ENCODE peak calls at places on chromosomes 4 and X, in four cellular contexts. B is suprapubic skin, H is tibial nerve, Y is HCT116. U is an unnamed sample.

GRCh38 chr4:82584921-82585320 is 23.1 kb upstream of the TMEM150C start:
- DNase-seq in B (no peak), H (no peak), Y (no peak), U (no peak)

GRCh38 chr4:3519468-3520264 is 12.6 kb downstream of the LRPAP1 start:
- DNase-seq in Y (no peak), B (peak; percentile 40), H (no peak), U (no peak)

GRCh38 chr4:108068422-108068821 is 78.7 kb downstream of the HADH start:
- DNase-seq in H (no peak), B (no peak), Y (no peak), U (no peak)

GRCh38 chr4:188439641-188440311 is 300.5 kb downstream of the TRIML1 start:
- DNase-seq in B (no peak), Y (no peak), H (no peak), U (no peak)

GRCh38 chr4:164384416-164384815 is 369.5 kb upstream of the SMIM31 start:
- DNase-seq in B (no peak), H (no peak), Y (no peak), U (no peak)

GRCh38 chrX:283115-283845 is 2.1 kb downstream of the PLCXD1 start:
- DNase-seq in H (peak; percentile 83), B (peak; percentile 96), Y (peak; percentile 60), U (peak; percentile 94)

GRCh38 chr4:39587881-39588280 is 50.8 kb downstream of the SMIM14 start:
- DNase-seq in H (no peak), Y (no peak), B (no peak), U (no peak)

GRCh38 chr4:26022346-26022891 is 108.4 kb downstream of the SMIM20 start:
- DNase-seq in H (no peak), B (no peak), Y (no peak), U (no peak)

GRCh38 chr4:76197971-76198410 is 15.6 kb downstream of the SCARB2 start:
- DNase-seq in B (no peak), Y (no peak), H (no peak), U (peak; percentile 48)

GRCh38 chrX:41085105-41085882 is at the start of gene USP9X:
- DNase-seq in Y (peak; percentile 54), H (peak; percentile 76), B (peak; percentile 95), U (peak; percentile 91)
- TF ChIP-seq POLR2A in Y (peak; percentile 33), H (peak; percentile 50), B (peak; percentile 47), U (peak; percentile 57)

GRCh38 chr4:147076728-147077127 is 131.1 kb upstream of the TTC29 start:
- DNase-seq in B (no peak), H (no peak), Y (no peak), U (no peak)

GRCh38 chr4:147076179-147076578 is 130.5 kb upstream of the TTC29 start:
- DNase-seq in B (no peak), H (no peak), Y (no peak), U (no peak)

GRCh38 chr4:147084861-147085260 is 139.2 kb upstream of the TTC29 start:
- DNase-seq in H (no peak), B (no peak), Y (no peak), U (no peak)

GRCh38 chr4:147078362-147078761 is 132.7 kb upstream of the TTC29 start:
- DNase-seq in Y (no peak), B (no peak), H (no peak), U (no peak)

DNA sequence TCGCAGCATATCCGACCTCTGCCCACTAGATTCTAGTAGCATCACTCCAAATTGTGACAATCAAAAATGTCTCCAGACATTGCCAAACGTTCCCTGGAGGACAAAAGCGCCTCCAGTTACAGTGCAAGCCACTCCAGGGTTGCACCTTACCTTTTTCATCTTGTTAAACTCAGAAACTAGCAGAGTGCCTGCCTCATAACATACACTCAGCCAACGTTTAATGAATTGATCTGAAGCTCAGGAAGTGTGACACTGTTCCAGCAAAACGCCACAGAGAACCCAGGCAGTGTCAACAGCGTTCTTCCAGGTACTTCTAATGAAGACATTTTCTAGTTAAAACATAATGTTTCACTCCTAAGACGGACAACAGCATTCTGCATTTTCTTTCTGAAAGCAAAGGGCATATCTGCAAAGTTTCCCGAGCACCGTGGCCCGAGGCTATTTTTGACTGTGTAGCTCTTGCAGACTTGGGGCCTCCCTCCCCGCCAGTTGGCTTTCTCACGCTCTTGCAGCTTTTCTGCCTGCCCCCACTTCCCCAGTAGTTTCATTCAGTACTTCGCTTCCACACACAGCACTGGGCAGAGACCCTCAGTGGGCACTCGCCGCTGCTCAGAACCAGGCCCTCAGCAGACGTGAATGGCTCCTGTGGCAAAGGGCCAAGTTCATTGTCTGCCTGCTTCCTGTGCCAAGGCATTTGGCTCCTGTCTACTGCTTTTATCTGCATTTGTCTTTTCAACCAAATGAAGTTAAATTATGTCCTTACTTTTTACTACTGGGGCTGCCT is 133.4 kb upstream of the TTC29 start:
- DNase-seq in Y (no peak), B (no peak), H (no peak), U (no peak)
- H3K27ac ChIP-seq in Y (no peak overlapping the region), B (no peak overlapping the region), H (no peak overlapping the region), U (no peak overlapping the region)

DNA sequence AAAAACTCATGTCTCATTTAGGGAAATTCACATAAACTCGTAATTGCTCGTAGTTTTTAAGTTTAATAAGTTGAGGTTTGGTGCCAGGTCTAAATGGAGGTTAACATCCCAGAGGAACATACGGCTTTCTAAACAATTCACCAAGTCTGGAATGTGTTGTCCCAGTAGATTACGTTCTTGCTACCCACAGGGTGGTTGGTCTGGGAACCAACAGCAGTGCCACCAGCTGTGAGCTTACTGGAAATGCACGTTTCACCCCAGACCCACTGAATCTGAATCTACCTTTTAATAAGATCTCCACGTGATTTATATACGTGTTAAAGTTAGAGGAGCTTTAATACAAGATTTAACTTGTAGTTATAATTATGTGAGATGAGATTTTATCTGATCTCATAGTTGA is 134.3 kb downstream of the BMPR1B start:
- DNase-seq in Y (no peak), H (no peak), B (no peak), U (no peak)
- TF ChIP-seq CTCF in Y (peak; percentile 9), H (no peak), B (no peak), U (no peak)

GRCh38 chr4:44679060-44679459 is 840 bp downstream of the GUF1 start:
- DNase-seq in H (no peak), B (no peak), Y (no peak), U (no peak)

GRCh38 chr4:44674471-44674870 is 3.7 kb upstream of the GUF1 start:
- DNase-seq in B (no peak), H (no peak), Y (no peak), U (no peak)

GRCh38 chr4:44678094-44679023 is at the start of gene GUF1:
- DNase-seq in H (peak; percentile 70), B (peak; percentile 90), Y (peak; percentile 79), U (peak; percentile 94)
- TF ChIP-seq POLR2A in H (peak; percentile 9), B (peak; percentile 44), Y (peak; percentile 87), U (peak; percentile 64)

DNA sequence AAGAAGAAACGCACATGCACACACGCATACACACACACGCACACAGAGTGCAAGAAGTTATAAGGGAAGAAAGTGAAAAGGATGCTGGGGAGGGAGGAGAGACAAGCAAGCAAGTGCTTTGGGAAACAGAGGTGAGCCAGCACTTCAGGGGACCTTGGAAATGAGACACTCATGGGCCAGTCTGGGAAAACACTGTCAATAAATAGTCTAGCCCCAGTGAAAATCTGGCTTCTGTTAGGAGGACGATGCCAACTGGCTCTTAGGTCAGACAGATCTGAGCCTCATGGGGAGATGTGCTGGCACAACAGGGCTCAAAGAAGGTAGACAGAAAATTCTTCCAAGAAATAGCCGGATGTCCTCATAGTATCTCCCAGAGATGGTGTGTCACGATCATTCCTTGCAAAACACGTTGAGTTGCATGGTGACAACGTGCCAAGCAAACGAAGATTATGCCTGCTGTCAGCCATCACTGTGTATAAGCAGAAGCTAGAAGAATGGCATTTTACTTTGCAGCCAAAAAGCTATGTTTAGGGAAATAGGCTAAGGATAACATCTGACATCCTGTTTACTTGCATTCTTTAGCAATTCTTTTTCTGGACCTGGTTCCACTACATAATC is 557 bp upstream of the ARHGEF6 start:
- DNase-seq in B (no peak), H (no peak), Y (no peak), U (no peak)
- H3K27ac ChIP-seq in B (no peak overlapping the region), H (no peak overlapping the region), Y (no peak overlapping the region), U (peak overlapping the region; percentile 39)

GRCh38 chrX:7223271-7223670 is 75.3 kb upstream of the PUDP start:
- DNase-seq in H (no peak), B (no peak), Y (no peak), U (no peak)
- TF ChIP-seq CTCF in H (no peak), B (no peak), Y (no peak), U (no peak)

GRCh38 chrX:38804481-38805293 is 3.4 kb downstream of the MID1IP1 start:
- DNase-seq in H (no peak), B (peak; percentile 67), Y (no peak), U (peak; percentile 60)
- TF ChIP-seq POLR2A in H (no peak), B (no peak), Y (no peak), U (no peak)

U was measured in Peyer's patch.